ENCODE peak calls at places on chromosomes 5 and 9, in eight cellular contexts. K, C, F, R, O, G, U and N are unnamed samples.

GRCh38 chr9:115167175-115167574 is 49.2 kb upstream of the TNC start:
- DNase-seq in G (peak), O (no peak), C (peak), R (peak), K (no peak), U (no peak), F (no peak), N (peak)

GRCh38 chr9:127170652-127171051 is 48.2 kb upstream of the ANGPTL2 start:
- DNase-seq in C (no peak), O (no peak), K (no peak), F (peak), G (no peak), R (no peak), U (no peak), N (no peak)

GRCh38 chr9:84419203-84419602 is 78.6 kb upstream of the SLC28A3 start:
- DNase-seq in U (no peak), F (no peak), R (peak), G (no peak), C (no peak), K (no peak), O (no peak), N (no peak)

GRCh38 chr9:124110307-124110915 is 98.8 kb downstream of the LHX2 start:
- DNase-seq in G (peak), F (peak), U (no peak), K (peak), R (peak), C (peak), O (peak), N (no peak)

GRCh38 chr5:124979174-124979573 is 232.7 kb upstream of the ZNF608 start:
- DNase-seq in C (no peak), K (no peak), U (no peak), O (no peak), G (peak), R (no peak), F (no peak), N (no peak)

GRCh38 chr5:10201223-10201868 is 48.3 kb downstream of the ATPSCKMT start:
- DNase-seq in K (no peak), G (peak), O (no peak), F (no peak), U (no peak), C (peak), R (no peak), N (no peak)

GRCh38 chr5:95839658-95840057 is 17.1 kb upstream of the GLRX start:
- DNase-seq in C (no peak), K (no peak), O (no peak), G (no peak), U (no peak), R (no peak), F (no peak), N (no peak)

GRCh38 chr5:131974956-131975726 is 29.7 kb upstream of the MEIKIN start:
- DNase-seq in G (no peak), C (no peak), O (no peak), R (no peak), U (no peak), F (no peak), K (no peak), N (no peak)

GRCh38 chr5:25614466-25614865 is 969.7 kb upstream of the CDH10 start:
- DNase-seq in F (no peak), K (no peak), U (no peak), C (no peak), G (no peak), O (no peak), R (no peak), N (no peak)

GRCh38 chr5:151684690-151685361 is 1.9 kb downstream of the SPARC start:
- DNase-seq in O (peak), C (peak), R (peak), U (no peak), K (peak), F (peak), G (peak), N (peak)

GRCh38 chr9:28620661-28621060 is 1047.4 kb upstream of the C9orf72 start:
- DNase-seq in C (no peak), F (no peak), O (no peak), G (no peak), U (no peak), R (no peak), K (no peak), N (no peak)

GRCh38 chr5:175873090-175873454 is 1.7 kb downstream of the CPLX2 start:
- DNase-seq in R (no peak), K (no peak), U (no peak), O (peak), C (no peak), F (peak), G (peak), N (no peak)

GRCh38 chr5:65382582-65382981 is 99.1 kb downstream of the ADAMTS6 start:
- DNase-seq in U (no peak), C (peak), F (peak), K (no peak), G (no peak), R (no peak), O (no peak), N (no peak)

GRCh38 chr5:179287631-179288030 is 57.6 kb downstream of the ADAMTS2 start:
- DNase-seq in C (no peak), O (no peak), U (no peak), G (no peak), F (no peak), R (no peak), K (no peak), N (no peak)

GRCh38 chr9:28916348-28916747 is 1343.1 kb upstream of the C9orf72 start:
- DNase-seq in U (no peak), O (no peak), K (no peak), F (no peak), R (no peak), G (no peak), C (no peak), N (no peak)

GRCh38 chr9:117671468-117671867 is 32.7 kb upstream of the TLR4 start:
- DNase-seq in U (no peak), K (no peak), O (no peak), R (no peak), C (peak), F (no peak), G (no peak), N (no peak)

GRCh38 chr9:34522091-34522887 is 501 bp downstream of the ENHO start:
- DNase-seq in U (no peak), K (no peak), F (no peak), O (no peak), C (no peak), R (no peak), G (no peak), N (no peak)